ENCODE peak calls at places on chromosome 22, in six cellular contexts. O is transverse colon; F is lung microvascular endothelial cell; B is NCI-H446 treated with DMSO at 0.1 percent for 48 hours; E is astrocyte of the cerebellum; N is CD4-positive, alpha-beta T cell. A is an unnamed sample.
A peak's percentile ranks its signal among the peaks of the same experiment; 100 is the strongest.

GRCh38 chr22:18032455-18033101 is 8.2 kb upstream of the MICAL3 start:
- DNase-seq in N (no peak), B (peak; percentile 54), E (no peak), O (no peak), F (no peak), A (peak; percentile 5)

GRCh38 chr22:31897842-31898241 is 46.5 kb upstream of the YWHAH start:
- DNase-seq in E (no peak), F (peak; percentile 66), O (no peak), B (no peak), N (no peak), A (no peak)

GRCh38 chr22:48192920-48193319 is 1430.5 kb downstream of the TBC1D22A start:
- DNase-seq in E (no peak), B (no peak), F (no peak), O (no peak), N (no peak), A (no peak)

GRCh38 chr22:48594757-48595510 is 1232.7 kb downstream of the BRD1 start:
- DNase-seq in F (no peak), E (no peak), B (no peak), N (no peak), O (no peak), A (no peak)

GRCh38 chr22:44894321-44894720 is 115.5 kb downstream of the PHF21B start:
- DNase-seq in E (no peak), N (no peak), O (no peak), F (no peak), B (no peak), A (no peak)

GRCh38 chr22:17264321-17265052 is 45.3 kb upstream of the ADA2 start:
- DNase-seq in N (no peak), E (peak; percentile 27), O (no peak), F (no peak), B (no peak), A (peak; percentile 43)

GRCh38 chr22:50078761-50079160 is 6.5 kb downstream of the MLC1 start:
- DNase-seq in E (no peak), O (no peak), N (no peak), B (no peak), F (no peak), A (no peak)

GRCh38 chr22:46336119-46337078 is 885 bp downstream of the TRMU start:
- DNase-seq in F (peak; percentile 37), N (no peak), E (no peak), O (peak; percentile 33), B (no peak), A (peak; percentile 25)

GRCh38 chr22:45332001-45332400 is 22.3 kb downstream of the FAM118A start:
- DNase-seq in F (no peak), B (no peak), O (no peak), E (no peak), N (no peak), A (no peak)

GRCh38 chr22:27507066-27507715 is 294.4 kb downstream of the MN1 start:
- DNase-seq in O (no peak), B (peak; percentile 53), F (peak; percentile 64), N (no peak), E (no peak), A (no peak)

GRCh38 chr22:24289138-24289537 is 18.5 kb downstream of the SPECC1L start:
- DNase-seq in O (no peak), N (no peak), F (peak; percentile 58), E (peak; percentile 88), B (peak; percentile 25), A (no peak)

GRCh38 chr22:19693581-19693980 is 20.7 kb upstream of the SEPTIN5 start:
- DNase-seq in E (no peak), F (no peak), B (no peak), O (no peak), N (no peak), A (no peak)

GRCh38 chr22:49100316-49100715 is 727.4 kb downstream of the BRD1 start:
- DNase-seq in E (no peak), B (no peak), N (no peak), F (no peak), O (no peak), A (no peak)

GRCh38 chr22:44118645-44119315 is 61.9 kb upstream of the PARVG start:
- DNase-seq in N (no peak), O (no peak), E (no peak), F (no peak), B (no peak), A (no peak)

GRCh38 chr22:50398698-50399648 is 55.8 kb downstream of the PPP6R2 start:
- DNase-seq in N (no peak), B (no peak), F (no peak), E (no peak), O (no peak), A (no peak)

GRCh38 chr22:35835998-35836691 is 118.5 kb downstream of the APOL5 start:
- DNase-seq in N (no peak), F (peak; percentile 67), E (peak; percentile 83), O (peak; percentile 38), B (peak; percentile 80), A (peak; percentile 65)

GRCh38 chr22:17035246-17035645 is 27.2 kb upstream of the GAB4 start:
- DNase-seq in F (no peak), B (no peak), N (no peak), E (no peak), O (no peak), A (no peak)

GRCh38 chr22:26168199-26168915 is 905 bp upstream of the SEZ6L start:
- DNase-seq in E (no peak), F (no peak), B (peak; percentile 40), O (no peak), N (no peak), A (peak; percentile 71)

GRCh38 chr22:25364281-25364680 is 144.8 kb downstream of the CRYBB2 start:
- DNase-seq in B (no peak), O (peak; percentile 23), E (no peak), F (no peak), N (no peak), A (no peak)

GRCh38 chr22:43263645-43264514 is 76.9 kb upstream of the TTLL12 start:
- DNase-seq in O (peak; percentile 69), E (peak; percentile 65), F (peak; percentile 100), N (peak; percentile 82), B (no peak), A (peak; percentile 69)

GRCh38 chr22:50326959-50327710 is at the start of gene DENND6B:
- DNase-seq in B (peak; percentile 62), N (peak; percentile 38), E (peak; percentile 29), O (peak; percentile 83), F (peak; percentile 87), A (peak; percentile 81)